ENCODE peak calls at places on chromosomes 1 and 21, in four cellular contexts. One of them, this sample, is unnamed.

GRCh38 chr1:12424793-12425192 is 193.2 kb downstream of the DHRS3 start:
- DNase-seq in effector memory CD4-positive, alpha-beta T cell: no peak
- DNase-seq in aorta: no peak
- DNase-seq in GM12865: no peak
- DNase-seq in this sample: no peak

GRCh38 chr1:168261390-168261789 is 19.3 kb upstream of the TBX19 start:
- DNase-seq in effector memory CD4-positive, alpha-beta T cell: no peak
- DNase-seq in aorta: no peak
- DNase-seq in GM12865: no peak
- DNase-seq in this sample: no peak

GRCh38 chr21:36854391-36854790 is 112.1 kb downstream of the HLCS start:
- DNase-seq in effector memory CD4-positive, alpha-beta T cell: no peak
- DNase-seq in aorta: no peak
- DNase-seq in GM12865: peak
- DNase-seq in this sample: peak

GRCh38 chr1:154608522-154609294 is 722 bp upstream of the ADAR start:
- DNase-seq in effector memory CD4-positive, alpha-beta T cell: peak
- DNase-seq in aorta: peak
- DNase-seq in GM12865: peak
- DNase-seq in this sample: no peak

GRCh38 chr1:226293553-226293920 is 15.4 kb downstream of the LIN9 start:
- DNase-seq in effector memory CD4-positive, alpha-beta T cell: no peak
- DNase-seq in aorta: no peak
- DNase-seq in GM12865: no peak
- DNase-seq in this sample: no peak

GRCh38 chr1:62294211-62294610 is 25.0 kb downstream of the KANK4 start:
- DNase-seq in effector memory CD4-positive, alpha-beta T cell: no peak
- DNase-seq in aorta: no peak
- DNase-seq in GM12865: peak
- DNase-seq in this sample: peak

GRCh38 chr1:116853680-116854191 is 56.0 kb upstream of the PTGFRN start:
- DNase-seq in effector memory CD4-positive, alpha-beta T cell: no peak
- DNase-seq in aorta: no peak
- DNase-seq in GM12865: peak
- DNase-seq in this sample: no peak

GRCh38 chr1:215055281-215055935 is 27.1 kb upstream of the KCNK2 start:
- DNase-seq in effector memory CD4-positive, alpha-beta T cell: no peak
- DNase-seq in aorta: no peak
- DNase-seq in GM12865: no peak
- DNase-seq in this sample: no peak

GRCh38 chr1:1433804-1434130 is 1.7 kb upstream of the VWA1 start:
- DNase-seq in effector memory CD4-positive, alpha-beta T cell: no peak
- DNase-seq in aorta: peak
- DNase-seq in GM12865: no peak
- DNase-seq in this sample: no peak

GRCh38 chr1:1432951-1433803 is 2.3 kb upstream of the VWA1 start:
- DNase-seq in effector memory CD4-positive, alpha-beta T cell: no peak
- DNase-seq in aorta: peak
- DNase-seq in GM12865: no peak
- DNase-seq in this sample: no peak

GRCh38 chr1:1435094-1435903 is at the start of gene VWA1:
- DNase-seq in effector memory CD4-positive, alpha-beta T cell: peak
- DNase-seq in aorta: peak
- DNase-seq in GM12865: peak
- DNase-seq in this sample: peak

GRCh38 chr1:1434812-1435093 is 737 bp upstream of the VWA1 start:
- DNase-seq in effector memory CD4-positive, alpha-beta T cell: no peak
- DNase-seq in aorta: no peak
- DNase-seq in GM12865: no peak
- DNase-seq in this sample: no peak

DNA sequence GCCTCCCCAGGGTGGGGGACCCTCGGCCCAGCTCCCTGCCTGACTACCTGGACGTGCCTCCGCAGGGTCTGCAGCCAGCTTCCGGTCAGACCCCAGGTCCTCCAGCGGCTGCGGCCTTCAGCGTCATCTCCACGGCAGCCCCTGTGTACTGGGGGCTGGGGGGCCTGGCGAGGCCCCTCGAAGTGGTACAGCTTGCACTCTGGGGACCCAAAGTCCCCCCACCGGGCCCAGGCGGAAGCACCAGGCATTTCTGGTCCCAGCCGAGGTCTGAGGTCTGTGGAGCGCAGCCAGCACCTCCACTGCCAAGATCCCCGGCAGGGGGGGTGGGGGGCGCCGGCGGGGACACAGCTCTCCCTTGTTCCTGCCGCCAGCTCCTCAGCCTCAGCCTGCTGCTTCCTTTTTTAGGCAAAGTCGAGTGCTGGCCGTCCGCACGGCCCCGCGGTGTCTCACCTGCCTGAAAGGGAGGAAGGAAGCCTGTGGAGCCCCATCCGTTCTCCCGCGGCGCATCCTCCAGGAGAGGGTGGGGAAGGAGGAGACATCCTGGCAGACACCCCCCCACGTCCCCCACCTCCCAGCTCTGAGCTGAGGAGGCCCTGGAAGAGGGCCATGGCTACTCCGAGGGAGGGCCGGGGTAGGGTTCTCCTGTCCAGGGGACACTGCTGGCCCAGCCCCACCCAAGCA is 1.2 kb upstream of the VWA1 start:
- DNase-seq in effector memory CD4-positive, alpha-beta T cell: no peak
- DNase-seq in aorta: peak
- DNase-seq in GM12865: no peak
- DNase-seq in this sample: no peak
- H3K4me3 ChIP-seq in effector memory CD4-positive, alpha-beta T cell: no peak
- H3K4me3 ChIP-seq in aorta: no peak
- H3K4me3 ChIP-seq in GM12865: no peak
- H3K4me3 ChIP-seq in this sample: no peak

DNA sequence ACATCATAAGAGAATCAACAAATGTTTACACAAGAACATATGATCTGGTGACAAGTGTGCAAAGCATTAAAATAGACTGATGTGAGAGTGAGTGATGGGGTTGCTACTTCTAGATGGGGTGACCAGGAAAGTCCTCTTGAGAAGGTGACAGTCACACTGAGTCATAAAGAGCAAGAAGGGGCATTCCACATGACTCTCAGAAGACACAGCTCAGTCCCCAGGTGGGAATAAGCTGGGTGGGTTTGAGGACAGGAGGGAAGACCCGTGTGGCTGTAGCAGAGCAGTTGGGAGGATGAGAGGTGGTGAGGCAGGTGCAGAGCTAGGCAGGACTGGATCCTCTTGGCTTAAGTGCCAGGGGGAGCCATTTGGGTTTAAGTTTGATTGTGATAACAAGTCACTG is 53.1 kb downstream of the TNR start:
- DNase-seq in effector memory CD4-positive, alpha-beta T cell: no peak
- DNase-seq in aorta: no peak
- DNase-seq in GM12865: peak
- DNase-seq in this sample: no peak
- H3K4me3 ChIP-seq in effector memory CD4-positive, alpha-beta T cell: no peak
- H3K4me3 ChIP-seq in aorta: no peak
- H3K4me3 ChIP-seq in GM12865: no peak
- H3K4me3 ChIP-seq in this sample: no peak

GRCh38 chr21:17139696-17140095 is 373.1 kb upstream of the CXADR start:
- DNase-seq in effector memory CD4-positive, alpha-beta T cell: no peak
- DNase-seq in aorta: no peak
- DNase-seq in GM12865: no peak
- DNase-seq in this sample: peak
- H3K4me3 ChIP-seq in effector memory CD4-positive, alpha-beta T cell: peak
- H3K4me3 ChIP-seq in aorta: peak
- H3K4me3 ChIP-seq in GM12865: no peak
- H3K4me3 ChIP-seq in this sample: peak

DNA sequence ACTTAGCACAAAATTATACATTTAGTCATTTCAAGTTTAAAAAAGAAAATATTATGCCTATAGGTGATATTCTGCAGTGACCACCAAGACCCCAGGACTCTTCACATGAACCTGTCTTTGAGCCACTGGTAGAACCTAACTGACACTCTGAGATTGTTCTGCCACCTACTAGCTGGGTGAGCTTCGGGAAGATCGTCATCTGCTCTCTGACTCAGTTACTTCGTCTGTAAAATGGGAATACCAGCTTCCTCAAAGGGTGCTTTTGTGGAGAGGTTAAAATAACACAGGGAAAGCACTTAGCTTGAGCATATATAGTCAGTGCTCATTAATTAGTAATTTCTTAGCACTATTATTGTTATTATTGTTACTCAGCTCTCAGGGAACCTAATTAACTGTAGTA is 228.5 kb upstream of the JUN start:
- DNase-seq in effector memory CD4-positive, alpha-beta T cell: no peak
- DNase-seq in aorta: no peak
- DNase-seq in GM12865: no peak
- DNase-seq in this sample: no peak
- H3K4me3 ChIP-seq in effector memory CD4-positive, alpha-beta T cell: no peak
- H3K4me3 ChIP-seq in aorta: no peak
- H3K4me3 ChIP-seq in GM12865: no peak
- H3K4me3 ChIP-seq in this sample: no peak

This sample was measured in Jurkat, Clone E6-1.